ENCODE peak calls at places on chromosomes 12 and 14, in six cellular contexts. One of them, this sample, is unnamed.

GRCh38 chr14:106185837-106186233 is 659.5 kb downstream of the TMEM121 start:
- DNase-seq in HCT116: no peak
- DNase-seq in adipocyte: no peak
- DNase-seq in HepG2: no peak
- DNase-seq in SK-N-SH: no peak
- DNase-seq in endothelial cell of umbilical vein: no peak
- DNase-seq in this sample: no peak

GRCh38 chr12:81295286-81295685 is 217.4 kb downstream of the ACSS3 start:
- DNase-seq in HCT116: no peak
- DNase-seq in adipocyte: no peak
- DNase-seq in HepG2: no peak
- DNase-seq in SK-N-SH: no peak
- DNase-seq in endothelial cell of umbilical vein: no peak
- DNase-seq in this sample: no peak

GRCh38 chr14:41642402-41643195 is 35.9 kb downstream of the LRFN5 start:
- DNase-seq in HCT116: no peak
- DNase-seq in adipocyte: no peak
- DNase-seq in HepG2: no peak
- DNase-seq in SK-N-SH: no peak
- DNase-seq in endothelial cell of umbilical vein: no peak
- DNase-seq in this sample: no peak

GRCh38 chr12:116607039-116607438 is 47.9 kb downstream of the MAP1LC3B2 start:
- DNase-seq in HCT116: no peak
- DNase-seq in adipocyte: no peak
- DNase-seq in HepG2: no peak
- DNase-seq in SK-N-SH: no peak
- DNase-seq in endothelial cell of umbilical vein: no peak
- DNase-seq in this sample: no peak

GRCh38 chr14:22979748-22980392 is 2.5 kb downstream of the AJUBA start:
- DNase-seq in HCT116: no peak
- DNase-seq in adipocyte: peak; percentile 49
- DNase-seq in HepG2: peak; percentile 49
- DNase-seq in SK-N-SH: no peak
- DNase-seq in endothelial cell of umbilical vein: no peak
- DNase-seq in this sample: peak; percentile 79

GRCh38 chr12:6334359-6334758 is 7.5 kb downstream of the TNFRSF1A start:
- DNase-seq in HCT116: no peak
- DNase-seq in adipocyte: no peak
- DNase-seq in HepG2: no peak
- DNase-seq in SK-N-SH: no peak
- DNase-seq in endothelial cell of umbilical vein: no peak
- DNase-seq in this sample: no peak

GRCh38 chr12:106898001-106898966 is 57.4 kb upstream of the TMEM263 start:
- DNase-seq in HCT116: no peak
- DNase-seq in adipocyte: no peak
- DNase-seq in HepG2: no peak
- DNase-seq in SK-N-SH: no peak
- DNase-seq in endothelial cell of umbilical vein: no peak
- DNase-seq in this sample: no peak

GRCh38 chr12:14942532-14942931 is 4.2 kb upstream of the ERP27 start:
- DNase-seq in HCT116: no peak
- DNase-seq in adipocyte: no peak
- DNase-seq in HepG2: no peak
- DNase-seq in SK-N-SH: no peak
- DNase-seq in endothelial cell of umbilical vein: no peak
- DNase-seq in this sample: no peak

GRCh38 chr14:100709956-100710284 is 16.8 kb upstream of the DLK1 start:
- DNase-seq in HCT116: no peak
- DNase-seq in adipocyte: no peak
- DNase-seq in HepG2: no peak
- DNase-seq in SK-N-SH: no peak
- DNase-seq in endothelial cell of umbilical vein: no peak
- DNase-seq in this sample: no peak

GRCh38 chr12:124833693-124834122 is 30.0 kb downstream of the SCARB1 start:
- DNase-seq in HCT116: peak; percentile 78
- DNase-seq in adipocyte: no peak
- DNase-seq in HepG2: no peak
- DNase-seq in SK-N-SH: peak; percentile 51
- DNase-seq in endothelial cell of umbilical vein: no peak
- DNase-seq in this sample: no peak

GRCh38 chr12:98320026-98320425 is 195.4 kb upstream of the TMPO start:
- DNase-seq in HCT116: no peak
- DNase-seq in adipocyte: no peak
- DNase-seq in HepG2: no peak
- DNase-seq in SK-N-SH: no peak
- DNase-seq in endothelial cell of umbilical vein: peak; percentile 15
- DNase-seq in this sample: no peak

GRCh38 chr12:52245962-52246577 is 13.0 kb downstream of the KRT7 start:
- DNase-seq in HCT116: no peak
- DNase-seq in adipocyte: no peak
- DNase-seq in HepG2: no peak
- DNase-seq in SK-N-SH: no peak
- DNase-seq in endothelial cell of umbilical vein: no peak
- DNase-seq in this sample: no peak

GRCh38 chr12:107912421-107913004 is 138.0 kb downstream of the ASCL4 start:
- DNase-seq in HCT116: peak; percentile 28
- DNase-seq in adipocyte: no peak
- DNase-seq in HepG2: no peak
- DNase-seq in SK-N-SH: peak; percentile 69
- DNase-seq in endothelial cell of umbilical vein: peak; percentile 30
- DNase-seq in this sample: peak; percentile 51

GRCh38 chr12:3315201-3315661 is 175.8 kb upstream of the PRMT8 start:
- DNase-seq in HCT116: no peak
- DNase-seq in adipocyte: no peak
- DNase-seq in HepG2: no peak
- DNase-seq in SK-N-SH: peak; percentile 65
- DNase-seq in endothelial cell of umbilical vein: peak; percentile 84
- DNase-seq in this sample: peak; percentile 71

GRCh38 chr12:27840229-27840999 is 60.4 kb upstream of the MANSC4 start:
- DNase-seq in HCT116: no peak
- DNase-seq in adipocyte: peak; percentile 45
- DNase-seq in HepG2: no peak
- DNase-seq in SK-N-SH: no peak
- DNase-seq in endothelial cell of umbilical vein: peak; percentile 33
- DNase-seq in this sample: no peak

GRCh38 chr14:28831126-28831525 is 64.5 kb downstream of the FOXG1 start:
- DNase-seq in HCT116: no peak
- DNase-seq in adipocyte: no peak
- DNase-seq in HepG2: no peak
- DNase-seq in SK-N-SH: no peak
- DNase-seq in endothelial cell of umbilical vein: no peak
- DNase-seq in this sample: no peak

GRCh38 chr12:117564885-117565284 is 203.5 kb upstream of the NOS1 start:
- DNase-seq in HCT116: no peak
- DNase-seq in adipocyte: no peak
- DNase-seq in HepG2: no peak
- DNase-seq in SK-N-SH: no peak
- DNase-seq in endothelial cell of umbilical vein: no peak
- DNase-seq in this sample: no peak

GRCh38 chr14:22882064-22882463 is 958 bp upstream of the REM2 start:
- DNase-seq in HCT116: no peak
- DNase-seq in adipocyte: no peak
- DNase-seq in HepG2: no peak
- DNase-seq in SK-N-SH: no peak
- DNase-seq in endothelial cell of umbilical vein: no peak
- DNase-seq in this sample: no peak

GRCh38 chr12:18165422-18165871 is 75.5 kb upstream of the RERGL start:
- DNase-seq in HCT116: no peak
- DNase-seq in adipocyte: peak; percentile 66
- DNase-seq in HepG2: no peak
- DNase-seq in SK-N-SH: no peak
- DNase-seq in endothelial cell of umbilical vein: no peak
- DNase-seq in this sample: peak; percentile 70

GRCh38 chr14:75176142-75176820 is at the start of gene TMED10:
- DNase-seq in HCT116: peak; percentile 78
- DNase-seq in adipocyte: peak; percentile 94
- DNase-seq in HepG2: peak; percentile 81
- DNase-seq in SK-N-SH: peak; percentile 92
- DNase-seq in endothelial cell of umbilical vein: peak; percentile 90
- DNase-seq in this sample: peak; percentile 84

GRCh38 chr12:125276567-125276966 is 211.3 kb downstream of the AACS start:
- DNase-seq in HCT116: no peak
- DNase-seq in adipocyte: no peak
- DNase-seq in HepG2: no peak
- DNase-seq in SK-N-SH: no peak
- DNase-seq in endothelial cell of umbilical vein: no peak
- DNase-seq in this sample: no peak

GRCh38 chr12:122889658-122890561 is 6.0 kb downstream of the VPS37B start:
- DNase-seq in HCT116: no peak
- DNase-seq in adipocyte: no peak
- DNase-seq in HepG2: no peak
- DNase-seq in SK-N-SH: no peak
- DNase-seq in endothelial cell of umbilical vein: no peak
- DNase-seq in this sample: no peak

GRCh38 chr12:121512561-121512960 is 68.3 kb downstream of the KDM2B start:
- DNase-seq in HCT116: no peak
- DNase-seq in adipocyte: no peak
- DNase-seq in HepG2: no peak
- DNase-seq in SK-N-SH: no peak
- DNase-seq in endothelial cell of umbilical vein: no peak
- DNase-seq in this sample: no peak

GRCh38 chr14:22906073-22906472 is 12.9 kb downstream of the RBM23 start:
- DNase-seq in HCT116: no peak
- DNase-seq in adipocyte: no peak
- DNase-seq in HepG2: no peak
- DNase-seq in SK-N-SH: no peak
- DNase-seq in endothelial cell of umbilical vein: no peak
- DNase-seq in this sample: no peak

DNA sequence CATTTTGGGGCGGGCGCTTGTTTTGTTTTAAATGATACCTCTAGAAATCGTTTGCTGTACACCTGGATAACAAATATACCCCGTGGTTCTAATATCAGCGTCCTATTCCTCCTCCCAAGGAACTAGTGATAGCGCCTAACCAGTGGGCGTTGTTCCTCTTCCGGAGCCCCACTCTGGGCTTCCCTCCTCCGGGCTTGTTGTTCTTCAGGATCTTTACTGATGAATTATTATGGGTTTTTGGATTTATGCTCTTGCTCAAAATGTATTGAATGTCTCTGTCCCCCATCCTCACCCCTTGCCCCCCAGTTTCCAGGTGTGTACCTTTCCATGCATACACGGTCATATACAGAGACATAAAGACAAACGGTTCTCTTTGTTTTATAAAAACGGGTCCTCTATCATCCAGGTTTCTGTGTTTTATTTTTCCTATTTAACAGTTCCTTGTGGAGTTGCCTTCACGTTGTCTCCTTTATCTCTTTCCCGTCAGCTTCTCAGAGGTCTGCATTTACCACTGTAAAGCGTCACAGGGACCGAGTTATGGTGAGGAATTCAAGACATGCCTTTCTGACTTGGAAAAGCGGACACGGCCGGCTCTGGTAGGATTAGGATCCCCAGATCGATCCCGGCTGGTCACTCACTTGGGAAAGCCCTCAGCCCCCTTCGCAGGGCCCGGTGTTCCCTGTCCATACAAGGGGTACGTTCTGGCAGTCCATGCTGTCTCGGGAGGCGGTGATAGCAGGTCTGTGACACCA is 655 bp upstream of the PLEKHG3 start:
- DNase-seq in HCT116: no peak
- DNase-seq in adipocyte: no peak
- DNase-seq in HepG2: no peak
- DNase-seq in SK-N-SH: no peak
- DNase-seq in endothelial cell of umbilical vein: peak; percentile 10
- DNase-seq in this sample: no peak
- H3K9ac ChIP-seq in HCT116: peak overlapping the region; percentile 91
- H3K9ac ChIP-seq in adipocyte: peak overlapping the region; percentile 86
- H3K9ac ChIP-seq in HepG2: no peak overlapping the region
- H3K9ac ChIP-seq in SK-N-SH: peak overlapping the region; percentile 75
- H3K9ac ChIP-seq in endothelial cell of umbilical vein: no peak overlapping the region
- H3K9ac ChIP-seq in this sample: peak overlapping the region; percentile 89

DNA sequence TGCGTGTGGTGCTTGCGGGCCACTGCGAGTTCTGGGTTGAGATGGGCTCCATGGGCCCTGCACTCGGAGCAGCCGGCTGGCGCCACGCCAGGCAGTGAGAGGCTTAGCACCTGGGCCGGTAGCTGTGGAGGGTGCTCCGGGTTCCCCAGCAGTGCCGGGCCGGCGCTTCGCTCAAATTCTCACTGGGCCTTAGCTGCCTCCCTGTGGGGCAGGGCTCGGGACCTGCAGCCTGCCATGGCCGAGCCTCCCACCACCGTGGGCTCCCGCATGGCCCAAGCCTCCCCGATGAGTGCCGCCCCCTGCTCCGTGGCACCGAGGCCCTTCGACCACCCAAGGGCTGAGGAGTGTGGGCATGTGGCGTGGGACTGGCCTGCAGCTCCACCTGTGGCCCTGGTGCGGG is 375.7 kb downstream of the NELL2 start:
- DNase-seq in HCT116: no peak
- DNase-seq in adipocyte: no peak
- DNase-seq in HepG2: no peak
- DNase-seq in SK-N-SH: no peak
- DNase-seq in endothelial cell of umbilical vein: no peak
- DNase-seq in this sample: no peak
- H3K4me1 ChIP-seq in HCT116: no peaks in the 10 kb centered on the region
- H3K4me1 ChIP-seq in adipocyte: no peaks in the 10 kb centered on the region
- H3K4me1 ChIP-seq in HepG2: no peaks in the 10 kb centered on the region
- H3K4me1 ChIP-seq in SK-N-SH: no peaks in the 10 kb centered on the region
- H3K4me1 ChIP-seq in endothelial cell of umbilical vein: no peaks in the 10 kb centered on the region
- H3K4me1 ChIP-seq in this sample: no peaks in the 10 kb centered on the region

DNA sequence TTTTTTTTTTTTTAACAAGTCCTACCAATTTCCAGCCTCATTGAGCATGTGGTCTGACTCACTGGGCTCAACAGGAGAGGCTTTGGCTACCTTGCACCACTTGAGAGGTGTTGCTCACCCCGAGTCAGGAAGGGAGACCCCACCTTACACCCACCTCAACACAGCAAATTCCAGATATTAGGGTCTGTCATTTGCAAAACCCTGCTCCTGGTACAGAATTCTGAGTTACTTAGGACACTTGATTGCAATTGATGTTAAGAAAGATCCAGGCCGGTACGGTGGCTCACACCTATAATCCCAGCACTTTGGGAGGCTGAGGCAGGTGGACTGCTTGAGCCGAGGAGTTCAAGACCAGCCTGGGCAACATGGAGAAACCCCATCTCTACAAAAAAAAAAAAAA is 14.1 kb downstream of the DGLUCY start:
- DNase-seq in HCT116: no peak
- DNase-seq in adipocyte: no peak
- DNase-seq in HepG2: no peak
- DNase-seq in SK-N-SH: no peak
- DNase-seq in endothelial cell of umbilical vein: no peak
- DNase-seq in this sample: no peak
- H3K9ac ChIP-seq in HCT116: no peak overlapping the region
- H3K9ac ChIP-seq in adipocyte: no peak overlapping the region
- H3K9ac ChIP-seq in HepG2: no peak overlapping the region
- H3K9ac ChIP-seq in SK-N-SH: no peak overlapping the region
- H3K9ac ChIP-seq in endothelial cell of umbilical vein: no peak overlapping the region
- H3K9ac ChIP-seq in this sample: no peak overlapping the region

GRCh38 chr14:104678901-104679705 is 10.3 kb upstream of the INF2 start:
- DNase-seq in HCT116: no peak
- DNase-seq in adipocyte: no peak
- DNase-seq in HepG2: no peak
- DNase-seq in SK-N-SH: no peak
- DNase-seq in endothelial cell of umbilical vein: no peak
- DNase-seq in this sample: no peak
- H3K4me1 ChIP-seq in HCT116: peaks cover 77% of the 10 kb centered on the region
- H3K4me1 ChIP-seq in adipocyte: peaks cover 41% of the 10 kb centered on the region
- H3K4me1 ChIP-seq in HepG2: peaks cover 85% of the 10 kb centered on the region
- H3K4me1 ChIP-seq in SK-N-SH: peaks cover 26% of the 10 kb centered on the region
- H3K4me1 ChIP-seq in endothelial cell of umbilical vein: peaks cover 40% of the 10 kb centered on the region
- H3K4me1 ChIP-seq in this sample: peaks cover 56% of the 10 kb centered on the region